ENCODE peak calls at places on chromosomes 2 and 18, in nine cellular contexts. One of them, this sample, is unnamed.

GRCh38 chr18:3667255-3668137 is 217.5 kb downstream of the TGIF1 start:
- DNase-seq in foreskin keratinocyte: no peak
- DNase-seq in body of pancreas: no peak
- DNase-seq in pancreas: no peak
- DNase-seq in MCF 10A: no peak
- DNase-seq in upper lobe of left lung: no peak
- DNase-seq in fibroblast of pulmonary artery: no peak
- DNase-seq in tibial artery: no peak
- DNase-seq in SK-N-SH: no peak
- DNase-seq in this sample: no peak

GRCh38 chr2:120729410-120730052 is 6.1 kb upstream of the GLI2 start:
- DNase-seq in foreskin keratinocyte: no peak
- DNase-seq in body of pancreas: no peak
- DNase-seq in pancreas: no peak
- DNase-seq in MCF 10A: peak; percentile 71
- DNase-seq in upper lobe of left lung: no peak
- DNase-seq in fibroblast of pulmonary artery: peak; percentile 93
- DNase-seq in tibial artery: peak; percentile 16
- DNase-seq in SK-N-SH: no peak
- DNase-seq in this sample: no peak

GRCh38 chr2:134234535-134234934 is 19.3 kb upstream of the MGAT5 start:
- DNase-seq in foreskin keratinocyte: no peak
- DNase-seq in body of pancreas: peak; percentile 37
- DNase-seq in pancreas: no peak
- DNase-seq in MCF 10A: no peak
- DNase-seq in upper lobe of left lung: no peak
- DNase-seq in fibroblast of pulmonary artery: no peak
- DNase-seq in tibial artery: no peak
- DNase-seq in SK-N-SH: no peak
- DNase-seq in this sample: no peak

GRCh38 chr2:17355608-17356329 is 162.5 kb downstream of the RAD51AP2 start:
- DNase-seq in foreskin keratinocyte: no peak
- DNase-seq in body of pancreas: no peak
- DNase-seq in pancreas: no peak
- DNase-seq in MCF 10A: no peak
- DNase-seq in upper lobe of left lung: no peak
- DNase-seq in fibroblast of pulmonary artery: no peak
- DNase-seq in tibial artery: no peak
- DNase-seq in SK-N-SH: no peak
- DNase-seq in this sample: no peak

GRCh38 chr2:166180951-166181812 is 53.4 kb upstream of the SCN1A start:
- DNase-seq in foreskin keratinocyte: no peak
- DNase-seq in body of pancreas: peak; percentile 78
- DNase-seq in pancreas: peak; percentile 74
- DNase-seq in MCF 10A: peak; percentile 67
- DNase-seq in upper lobe of left lung: peak; percentile 57
- DNase-seq in fibroblast of pulmonary artery: peak; percentile 64
- DNase-seq in tibial artery: no peak
- DNase-seq in SK-N-SH: peak; percentile 51
- DNase-seq in this sample: no peak

GRCh38 chr2:229901819-229902218 is 20.0 kb downstream of the TRIP12 start:
- DNase-seq in foreskin keratinocyte: peak; percentile 38
- DNase-seq in body of pancreas: no peak
- DNase-seq in pancreas: no peak
- DNase-seq in MCF 10A: peak; percentile 90
- DNase-seq in upper lobe of left lung: no peak
- DNase-seq in fibroblast of pulmonary artery: peak; percentile 69
- DNase-seq in tibial artery: no peak
- DNase-seq in SK-N-SH: peak; percentile 15
- DNase-seq in this sample: no peak

GRCh38 chr2:173553589-173553988 is 198.9 kb downstream of the CDCA7 start:
- DNase-seq in foreskin keratinocyte: no peak
- DNase-seq in body of pancreas: no peak
- DNase-seq in pancreas: no peak
- DNase-seq in MCF 10A: no peak
- DNase-seq in upper lobe of left lung: no peak
- DNase-seq in fibroblast of pulmonary artery: no peak
- DNase-seq in tibial artery: no peak
- DNase-seq in SK-N-SH: no peak
- DNase-seq in this sample: no peak

GRCh38 chr2:128433911-128434550 is 115.4 kb upstream of the HS6ST1 start:
- DNase-seq in foreskin keratinocyte: no peak
- DNase-seq in body of pancreas: no peak
- DNase-seq in pancreas: peak; percentile 15
- DNase-seq in MCF 10A: no peak
- DNase-seq in upper lobe of left lung: peak; percentile 1
- DNase-seq in fibroblast of pulmonary artery: no peak
- DNase-seq in tibial artery: peak; percentile 31
- DNase-seq in SK-N-SH: no peak
- DNase-seq in this sample: peak; percentile 10

DNA sequence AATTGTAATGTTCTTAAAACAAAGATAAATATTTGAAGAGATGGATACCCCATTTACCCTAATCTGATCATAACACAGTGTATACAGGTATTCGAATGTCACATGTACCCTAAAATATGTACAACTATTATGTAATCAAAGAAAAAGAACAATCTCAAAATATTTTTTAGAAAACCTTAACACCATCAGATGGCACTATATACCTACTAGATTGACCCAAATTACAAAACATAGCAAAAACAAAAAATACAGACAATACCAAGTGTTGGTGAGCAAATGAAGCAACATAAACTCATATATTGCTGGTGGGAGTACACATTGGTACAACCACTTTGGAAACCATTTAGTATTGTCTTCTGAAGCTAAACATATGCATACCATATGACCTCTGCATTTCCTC is 55.6 kb downstream of the GDF7 start:
- DNase-seq in foreskin keratinocyte: no peak
- DNase-seq in body of pancreas: no peak
- DNase-seq in pancreas: no peak
- DNase-seq in MCF 10A: no peak
- DNase-seq in upper lobe of left lung: no peak
- DNase-seq in fibroblast of pulmonary artery: no peak
- DNase-seq in tibial artery: no peak
- DNase-seq in SK-N-SH: no peak
- DNase-seq in this sample: no peak
- TF ChIP-seq CTCF in foreskin keratinocyte: peak; percentile 18
- TF ChIP-seq CTCF in body of pancreas: no peak
- TF ChIP-seq CTCF in pancreas: no peak
- TF ChIP-seq CTCF in MCF 10A: no peak
- TF ChIP-seq CTCF in upper lobe of left lung: no peak
- TF ChIP-seq CTCF in fibroblast of pulmonary artery: no peak
- TF ChIP-seq CTCF in tibial artery: peak; percentile 18
- TF ChIP-seq CTCF in SK-N-SH: no peak
- TF ChIP-seq CTCF in this sample: no peak

GRCh38 chr2:200033939-200034338 is 78.6 kb downstream of the MAIP1 start:
- DNase-seq in foreskin keratinocyte: no peak
- DNase-seq in body of pancreas: no peak
- DNase-seq in pancreas: no peak
- DNase-seq in MCF 10A: no peak
- DNase-seq in upper lobe of left lung: no peak
- DNase-seq in fibroblast of pulmonary artery: no peak
- DNase-seq in tibial artery: no peak
- DNase-seq in SK-N-SH: no peak
- DNase-seq in this sample: no peak
- TF ChIP-seq CTCF in foreskin keratinocyte: no peak
- TF ChIP-seq CTCF in body of pancreas: no peak
- TF ChIP-seq CTCF in pancreas: no peak
- TF ChIP-seq CTCF in MCF 10A: no peak
- TF ChIP-seq CTCF in upper lobe of left lung: no peak
- TF ChIP-seq CTCF in fibroblast of pulmonary artery: no peak
- TF ChIP-seq CTCF in tibial artery: no peak
- TF ChIP-seq CTCF in SK-N-SH: no peak
- TF ChIP-seq CTCF in this sample: no peak

DNA sequence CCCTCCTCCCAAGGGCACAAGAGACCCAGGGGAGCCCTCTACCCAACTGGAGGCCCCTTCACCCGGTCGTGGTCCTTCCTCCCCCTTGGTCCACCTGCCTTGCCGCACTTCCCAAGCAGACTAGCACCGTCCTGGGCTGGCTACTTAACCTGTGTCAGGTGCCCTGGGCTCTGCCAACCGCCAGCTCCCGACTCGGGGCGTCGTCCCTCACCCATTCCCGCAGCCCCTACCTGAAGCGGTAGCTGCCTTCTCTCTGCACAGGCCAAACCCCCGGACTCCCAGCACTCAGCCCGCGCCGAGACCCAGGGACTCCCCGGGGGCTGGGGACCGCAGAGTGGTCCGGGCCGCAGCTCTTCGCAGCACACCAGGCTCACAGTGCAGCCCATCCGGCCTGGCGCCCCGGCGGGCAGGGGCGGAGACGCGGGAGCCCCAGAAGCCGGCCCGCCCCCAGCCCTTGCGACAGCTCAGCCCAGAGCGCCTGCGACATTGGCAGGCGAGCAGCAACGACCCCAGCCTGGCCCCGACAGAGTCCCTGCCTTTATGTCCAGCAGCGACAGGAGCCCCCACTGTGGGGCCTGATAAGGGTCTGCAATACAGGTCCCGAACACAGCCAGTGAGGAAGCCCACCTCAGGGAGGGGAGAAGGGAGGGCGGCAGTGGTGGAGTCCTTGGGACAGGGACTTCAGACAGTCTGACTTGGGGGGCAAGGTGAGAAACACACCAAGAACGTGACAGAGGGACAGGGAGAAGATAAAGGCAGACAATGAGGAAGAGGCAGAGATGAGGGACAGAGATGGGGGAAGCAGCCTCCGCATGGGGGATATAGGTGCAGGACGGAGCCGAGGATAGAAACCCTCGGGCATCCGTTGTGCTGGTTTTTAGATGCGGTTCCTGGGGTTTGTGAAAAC is 31.0 kb upstream of the TNS1 start:
- DNase-seq in foreskin keratinocyte: no peak
- DNase-seq in body of pancreas: no peak
- DNase-seq in pancreas: peak; percentile 59
- DNase-seq in MCF 10A: no peak
- DNase-seq in upper lobe of left lung: peak; percentile 26
- DNase-seq in fibroblast of pulmonary artery: no peak
- DNase-seq in tibial artery: peak; percentile 65
- DNase-seq in SK-N-SH: no peak
- DNase-seq in this sample: peak; percentile 44
- TF ChIP-seq CTCF in foreskin keratinocyte: no peak
- TF ChIP-seq CTCF in body of pancreas: no peak
- TF ChIP-seq CTCF in pancreas: no peak
- TF ChIP-seq CTCF in MCF 10A: no peak
- TF ChIP-seq CTCF in upper lobe of left lung: no peak
- TF ChIP-seq CTCF in fibroblast of pulmonary artery: no peak
- TF ChIP-seq CTCF in tibial artery: no peak
- TF ChIP-seq CTCF in SK-N-SH: no peak
- TF ChIP-seq CTCF in this sample: no peak

GRCh38 chr18:11729556-11729955 is 40.5 kb downstream of the GNAL start:
- DNase-seq in foreskin keratinocyte: no peak
- DNase-seq in body of pancreas: no peak
- DNase-seq in pancreas: no peak
- DNase-seq in MCF 10A: no peak
- DNase-seq in upper lobe of left lung: no peak
- DNase-seq in fibroblast of pulmonary artery: no peak
- DNase-seq in tibial artery: no peak
- DNase-seq in SK-N-SH: no peak
- DNase-seq in this sample: no peak

GRCh38 chr18:11733031-11733430 is 44.0 kb downstream of the GNAL start:
- DNase-seq in foreskin keratinocyte: no peak
- DNase-seq in body of pancreas: peak; percentile 80
- DNase-seq in pancreas: peak; percentile 94
- DNase-seq in MCF 10A: peak; percentile 75
- DNase-seq in upper lobe of left lung: peak; percentile 84
- DNase-seq in fibroblast of pulmonary artery: peak; percentile 67
- DNase-seq in tibial artery: peak; percentile 84
- DNase-seq in SK-N-SH: peak; percentile 75
- DNase-seq in this sample: peak; percentile 68

GRCh38 chr18:11726556-11726955 is 37.5 kb downstream of the GNAL start:
- DNase-seq in foreskin keratinocyte: peak; percentile 67
- DNase-seq in body of pancreas: no peak
- DNase-seq in pancreas: no peak
- DNase-seq in MCF 10A: peak; percentile 33
- DNase-seq in upper lobe of left lung: no peak
- DNase-seq in fibroblast of pulmonary artery: no peak
- DNase-seq in tibial artery: no peak
- DNase-seq in SK-N-SH: no peak
- DNase-seq in this sample: no peak

DNA sequence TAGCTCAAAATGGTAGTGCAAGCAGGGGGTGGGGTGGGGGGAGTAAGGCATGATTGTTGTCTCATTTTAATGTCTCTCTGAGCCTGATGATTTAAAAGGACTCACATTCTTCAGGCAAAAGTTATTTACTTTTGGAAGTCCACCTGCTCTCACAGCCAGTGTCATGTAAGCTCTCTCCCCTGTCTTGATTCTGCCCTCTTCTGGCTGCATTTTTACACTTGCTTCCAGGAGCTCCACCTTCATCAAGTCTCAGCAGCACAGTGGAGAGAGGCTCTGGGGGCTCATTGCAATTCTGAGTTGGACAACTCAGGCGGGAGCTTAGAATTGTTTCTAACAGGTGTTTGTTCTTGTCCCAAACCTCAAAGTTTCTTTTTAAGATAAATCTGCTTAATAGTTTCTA is 39.2 kb downstream of the GNAL start:
- DNase-seq in foreskin keratinocyte: no peak
- DNase-seq in body of pancreas: no peak
- DNase-seq in pancreas: no peak
- DNase-seq in MCF 10A: peak; percentile 59
- DNase-seq in upper lobe of left lung: no peak
- DNase-seq in fibroblast of pulmonary artery: peak; percentile 25
- DNase-seq in tibial artery: no peak
- DNase-seq in SK-N-SH: no peak
- DNase-seq in this sample: no peak
- TF ChIP-seq CTCF in foreskin keratinocyte: peak; percentile 58
- TF ChIP-seq CTCF in body of pancreas: no peak
- TF ChIP-seq CTCF in pancreas: no peak
- TF ChIP-seq CTCF in MCF 10A: peak; percentile 41
- TF ChIP-seq CTCF in upper lobe of left lung: no peak
- TF ChIP-seq CTCF in fibroblast of pulmonary artery: peak; percentile 18
- TF ChIP-seq CTCF in tibial artery: no peak
- TF ChIP-seq CTCF in SK-N-SH: peak; percentile 10
- TF ChIP-seq CTCF in this sample: no peak

GRCh38 chr2:80364511-80365212 is 60.1 kb upstream of the LRRTM1 start:
- DNase-seq in foreskin keratinocyte: no peak
- DNase-seq in body of pancreas: no peak
- DNase-seq in pancreas: no peak
- DNase-seq in MCF 10A: no peak
- DNase-seq in upper lobe of left lung: no peak
- DNase-seq in fibroblast of pulmonary artery: no peak
- DNase-seq in tibial artery: no peak
- DNase-seq in SK-N-SH: no peak
- DNase-seq in this sample: no peak
- TF ChIP-seq CTCF in foreskin keratinocyte: no peak
- TF ChIP-seq CTCF in body of pancreas: no peak
- TF ChIP-seq CTCF in pancreas: no peak
- TF ChIP-seq CTCF in MCF 10A: no peak
- TF ChIP-seq CTCF in upper lobe of left lung: no peak
- TF ChIP-seq CTCF in fibroblast of pulmonary artery: no peak
- TF ChIP-seq CTCF in tibial artery: no peak
- TF ChIP-seq CTCF in SK-N-SH: no peak
- TF ChIP-seq CTCF in this sample: no peak

GRCh38 chr2:58677763-58678162 is 436.6 kb upstream of the FANCL start:
- DNase-seq in foreskin keratinocyte: no peak
- DNase-seq in body of pancreas: no peak
- DNase-seq in pancreas: no peak
- DNase-seq in MCF 10A: no peak
- DNase-seq in upper lobe of left lung: no peak
- DNase-seq in fibroblast of pulmonary artery: no peak
- DNase-seq in tibial artery: no peak
- DNase-seq in SK-N-SH: no peak
- DNase-seq in this sample: no peak

GRCh38 chr2:58686757-58687156 is 445.6 kb upstream of the FANCL start:
- DNase-seq in foreskin keratinocyte: no peak
- DNase-seq in body of pancreas: no peak
- DNase-seq in pancreas: no peak
- DNase-seq in MCF 10A: no peak
- DNase-seq in upper lobe of left lung: no peak
- DNase-seq in fibroblast of pulmonary artery: no peak
- DNase-seq in tibial artery: no peak
- DNase-seq in SK-N-SH: no peak
- DNase-seq in this sample: no peak

GRCh38 chr2:58680938-58681337 is 439.8 kb upstream of the FANCL start:
- DNase-seq in foreskin keratinocyte: no peak
- DNase-seq in body of pancreas: no peak
- DNase-seq in pancreas: no peak
- DNase-seq in MCF 10A: peak; percentile 3
- DNase-seq in upper lobe of left lung: no peak
- DNase-seq in fibroblast of pulmonary artery: peak; percentile 0
- DNase-seq in tibial artery: no peak
- DNase-seq in SK-N-SH: no peak
- DNase-seq in this sample: no peak
- TF ChIP-seq CTCF in foreskin keratinocyte: peak; percentile 51
- TF ChIP-seq CTCF in body of pancreas: no peak
- TF ChIP-seq CTCF in pancreas: no peak
- TF ChIP-seq CTCF in MCF 10A: peak; percentile 26
- TF ChIP-seq CTCF in upper lobe of left lung: no peak
- TF ChIP-seq CTCF in fibroblast of pulmonary artery: no peak
- TF ChIP-seq CTCF in tibial artery: no peak
- TF ChIP-seq CTCF in SK-N-SH: peak; percentile 44
- TF ChIP-seq CTCF in this sample: peak; percentile 35

This sample was measured in mesothelial cell of epicardium.